ENCODE peak calls at places on chromosome 18, in ten cellular contexts. K is DND-41, B is OCI-LY7, M is mammary epithelial cell, X is fibroblast of lung, G is IMR-90, Y is HepG2, D is endothelial cell of umbilical vein, J is neural progenitor cell, R is osteoblast. Z is an unnamed sample.

GRCh38 chr18:78618726-78619125 is 360.9 kb upstream of the SALL3 start:
- DNase-seq in K (no peak), B (no peak), M (no peak), X (no peak), G (no peak), Y (no peak), D (no peak), J (no peak), R (no peak), Z (no peak)

GRCh38 chr18:63322908-63323634 is 3.5 kb upstream of the BCL2 start:
- DNase-seq in K (peak; percentile 73), B (peak; percentile 66), M (peak; percentile 46), X (peak; percentile 83), G (peak; percentile 73), Y (peak; percentile 63), D (peak; percentile 76), J (peak; percentile 84), R (peak; percentile 85), Z (peak; percentile 84)

GRCh38 chr18:22346342-22346967 is 71.3 kb downstream of the CTAGE1 start:
- DNase-seq in K (no peak), B (no peak), M (peak; percentile 59), X (peak; percentile 69), G (peak; percentile 83), Y (no peak), D (peak; percentile 93), J (no peak), R (peak; percentile 84), Z (peak; percentile 59)

GRCh38 chr18:28178720-28179119 is 1.8 kb upstream of the CDH2 start:
- DNase-seq in K (no peak), B (no peak), M (no peak), X (no peak), G (peak; percentile 44), Y (no peak), D (peak; percentile 16), J (no peak), R (peak; percentile 62), Z (peak; percentile 34)

GRCh38 chr18:46182633-46183401 is 78.6 kb downstream of the HAUS1 start:
- DNase-seq in K (no peak), B (no peak), M (no peak), X (no peak), G (peak; percentile 34), Y (no peak), D (no peak), J (no peak), R (no peak), Z (no peak)

GRCh38 chr18:73663581-73663980 is 484.1 kb downstream of the FBXO15 start:
- DNase-seq in K (no peak), B (no peak), M (peak; percentile 23), X (no peak), G (no peak), Y (no peak), D (no peak), J (no peak), R (no peak), Z (no peak)

GRCh38 chr18:32770651-32771168 is 2.1 kb downstream of the KLHL14 start:
- DNase-seq in K (no peak), B (no peak), M (no peak), X (no peak), G (no peak), Y (no peak), D (no peak), J (peak; percentile 39), R (no peak), Z (peak; percentile 11)

GRCh38 chr18:59959606-59960005 is 59.8 kb downstream of the PMAIP1 start:
- DNase-seq in K (no peak), B (no peak), M (no peak), X (no peak), G (no peak), Y (no peak), D (no peak), J (no peak), R (no peak), Z (no peak)

GRCh38 chr18:43276471-43276870 is 819 bp downstream of the SYT4 start:
- DNase-seq in K (no peak), B (no peak), M (no peak), X (no peak), G (no peak), Y (no peak), D (no peak), J (no peak), R (no peak), Z (no peak)

GRCh38 chr18:43279015-43279758 is 1.9 kb upstream of the SYT4 start:
- DNase-seq in K (peak; percentile 10), B (peak; percentile 5), M (peak; percentile 21), X (peak; percentile 22), G (no peak), Y (peak; percentile 31), D (no peak), J (peak; percentile 62), R (no peak), Z (peak; percentile 25)

GRCh38 chr18:43274526-43274925 is 2.8 kb downstream of the SYT4 start:
- DNase-seq in K (no peak), B (no peak), M (no peak), X (no peak), G (no peak), Y (no peak), D (no peak), J (no peak), R (no peak), Z (no peak)

GRCh38 chr18:43278401-43278800 is 1.1 kb upstream of the SYT4 start:
- DNase-seq in K (no peak), B (no peak), M (no peak), X (no peak), G (no peak), Y (no peak), D (no peak), J (no peak), R (no peak), Z (no peak)

GRCh38 chr18:43277164-43277600 is at the start of gene SYT4:
- DNase-seq in K (no peak), B (no peak), M (peak; percentile 42), X (peak; percentile 68), G (peak; percentile 7), Y (peak; percentile 8), D (peak; percentile 19), J (peak; percentile 88), R (peak; percentile 32), Z (peak; percentile 83)
- H3K4me3 ChIP-seq in K (no peak within 1 kb of the TSS), B (no peak within 1 kb of the TSS), M (no peak within 1 kb of the TSS), X (no peak within 1 kb of the TSS), G (no peak within 1 kb of the TSS), Y (no peak within 1 kb of the TSS), D (no peak within 1 kb of the TSS), J (peak within 1 kb of the TSS; percentile 34), R (no peak within 1 kb of the TSS), Z (no peak within 1 kb of the TSS)

DNA sequence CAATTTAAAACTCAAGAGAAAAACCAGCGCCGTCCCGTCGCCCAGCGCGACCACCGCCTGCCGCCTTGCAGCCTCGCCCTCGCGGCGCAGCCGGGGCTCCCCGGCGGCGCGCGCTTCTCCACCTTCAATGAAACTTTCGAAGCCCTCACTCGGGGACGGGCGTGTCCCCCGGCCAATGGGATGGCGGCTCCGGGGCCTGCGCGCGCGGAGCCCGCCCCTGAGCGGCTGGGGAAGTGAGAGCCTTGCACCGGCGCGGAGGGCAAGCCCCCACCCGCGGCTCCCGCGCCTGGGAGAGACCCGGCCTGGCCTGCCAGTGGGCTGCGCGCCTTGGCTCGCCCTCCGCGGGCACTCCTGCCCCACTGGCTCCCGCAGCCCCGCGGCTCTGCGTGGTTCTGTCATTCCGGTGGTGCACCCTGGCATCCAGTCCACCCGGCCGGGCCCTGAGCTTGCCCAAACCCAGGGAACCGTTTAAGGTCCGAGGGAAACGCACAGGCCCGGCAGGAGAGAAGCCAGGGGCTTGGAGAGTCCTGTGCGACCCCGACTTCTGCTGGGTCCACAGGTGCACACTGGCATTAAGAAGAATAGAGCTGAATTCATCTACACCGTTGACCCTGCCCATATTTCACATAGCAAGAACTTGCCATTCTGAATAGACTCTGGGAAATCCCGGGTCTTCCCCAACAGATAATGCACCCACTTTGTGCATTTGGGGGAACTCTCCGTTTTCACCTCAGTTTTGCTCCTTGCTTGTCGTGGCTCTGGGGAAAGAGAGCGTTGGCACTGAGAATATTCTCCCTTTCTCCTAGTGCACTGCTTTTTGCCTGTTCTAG is at the start of gene PIEZO2:
- DNase-seq in K (no peak), B (no peak), M (no peak), X (peak; percentile 66), G (peak; percentile 65), Y (peak; percentile 68), D (peak; percentile 29), J (peak; percentile 92), R (peak; percentile 98), Z (peak; percentile 88)
- H2AFZ ChIP-seq in K (no peak within 1 kb of the TSS), B (no peak within 1 kb of the TSS), M (no peak within 1 kb of the TSS), X (no peak within 1 kb of the TSS), G (peak within 1 kb of the TSS; percentile 76), Y (no peak within 1 kb of the TSS), D (peak within 1 kb of the TSS; percentile 72), J (peak within 1 kb of the TSS; percentile 92), R (peak within 1 kb of the TSS; percentile 65), Z (peak within 1 kb of the TSS; percentile 50)

GRCh38 chr18:48921305-48922202 is 29.2 kb downstream of the SMAD7 start:
- DNase-seq in K (no peak), B (no peak), M (no peak), X (no peak), G (no peak), Y (no peak), D (no peak), J (peak; percentile 3), R (peak; percentile 10), Z (no peak)

GRCh38 chr18:48920408-48921038 is 30.2 kb downstream of the SMAD7 start:
- DNase-seq in K (no peak), B (no peak), M (no peak), X (no peak), G (no peak), Y (no peak), D (no peak), J (peak; percentile 12), R (peak; percentile 54), Z (peak; percentile 10)

GRCh38 chr18:48922801-48923730 is 27.7 kb downstream of the SMAD7 start:
- DNase-seq in K (no peak), B (no peak), M (peak; percentile 43), X (peak; percentile 84), G (peak; percentile 82), Y (no peak), D (peak; percentile 52), J (peak; percentile 27), R (peak; percentile 93), Z (peak; percentile 87)

GRCh38 chr18:48923746-48924580 is 26.8 kb downstream of the SMAD7 start:
- DNase-seq in K (peak; percentile 45), B (no peak), M (peak; percentile 38), X (peak; percentile 69), G (peak; percentile 69), Y (no peak), D (peak; percentile 63), J (no peak), R (peak; percentile 81), Z (peak; percentile 76)

DNA sequence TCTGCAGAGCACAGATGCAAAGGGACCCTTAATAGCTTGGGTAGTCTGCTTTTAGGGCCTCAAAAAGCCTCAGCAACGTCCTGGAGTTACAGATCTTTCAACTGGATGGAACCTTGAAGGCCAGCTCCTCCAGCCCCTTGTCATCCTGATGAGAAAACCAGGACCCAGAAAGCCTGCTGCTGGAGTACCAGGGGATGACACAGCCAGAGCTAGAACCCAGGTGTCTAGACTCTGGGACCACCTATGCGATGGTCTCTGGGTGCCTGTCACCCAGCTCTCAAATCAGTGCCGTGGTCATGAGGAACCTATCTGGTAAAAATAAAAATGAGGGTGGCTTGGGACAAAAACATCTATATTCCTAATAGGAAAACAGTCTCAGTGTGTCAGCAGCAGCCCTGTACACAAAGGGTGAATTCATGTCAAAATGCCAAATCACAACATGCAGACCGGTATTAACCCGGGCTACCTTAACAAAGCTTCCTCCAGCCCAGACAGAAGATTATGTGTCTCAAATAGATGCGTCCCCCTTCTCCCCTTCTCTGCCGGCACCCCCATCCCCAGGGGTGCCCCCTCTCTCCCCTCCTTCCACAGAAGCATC is 28.5 kb downstream of the SMAD7 start:
- DNase-seq in K (no peak), B (no peak), M (no peak), X (no peak), G (no peak), Y (no peak), D (no peak), J (peak; percentile 1), R (peak; percentile 54), Z (no peak)
- H3K4me1 ChIP-seq in K (peaks cover 12% of the 10 kb centered on the region), B (peaks cover 77% of the 10 kb centered on the region), M (peaks cover 33% of the 10 kb centered on the region), X (peaks cover 37% of the 10 kb centered on the region), G (peaks cover 40% of the 10 kb centered on the region), Y (peaks cover 58% of the 10 kb centered on the region), D (peaks cover 33% of the 10 kb centered on the region), J (peaks cover 24% of the 10 kb centered on the region), R (peaks cover 77% of the 10 kb centered on the region), Z (peaks cover 51% of the 10 kb centered on the region)

GRCh38 chr18:12973562-12974213 is 17.5 kb upstream of the CEP192 start:
- DNase-seq in K (no peak), B (no peak), M (peak; percentile 26), X (no peak), G (no peak), Y (no peak), D (no peak), J (no peak), R (no peak), Z (no peak)

GRCh38 chr18:12963069-12963468 is 15.3 kb downstream of the SEH1L start:
- DNase-seq in K (no peak), B (no peak), M (no peak), X (no peak), G (peak; percentile 73), Y (no peak), D (no peak), J (no peak), R (no peak), Z (no peak)

GRCh38 chr18:12968115-12968514 is 20.3 kb downstream of the SEH1L start:
- DNase-seq in K (no peak), B (no peak), M (no peak), X (no peak), G (no peak), Y (no peak), D (peak; percentile 10), J (no peak), R (no peak), Z (no peak)

DNA sequence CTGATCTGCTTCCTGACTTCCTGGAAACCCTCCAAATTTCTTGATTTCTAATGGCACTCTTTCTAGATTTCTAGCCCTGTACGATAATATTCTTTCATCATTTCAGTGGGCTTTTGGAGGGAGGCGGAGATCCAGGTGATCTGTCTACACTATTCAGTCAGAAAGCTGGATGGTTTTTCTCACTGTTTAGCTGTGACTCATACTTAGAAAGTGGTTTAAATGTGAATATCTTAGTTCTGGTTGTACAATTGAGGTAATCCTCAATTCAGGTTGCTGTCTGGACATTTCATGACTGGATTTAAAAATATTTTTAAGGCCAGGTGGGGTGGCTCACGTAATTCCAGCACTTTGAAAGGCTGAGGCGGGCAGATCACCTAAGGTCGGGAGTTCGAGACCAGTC is 20.8 kb downstream of the SEH1L start:
- DNase-seq in K (no peak), B (no peak), M (no peak), X (no peak), G (no peak), Y (no peak), D (no peak), J (no peak), R (no peak), Z (no peak)
- H3K4me3 ChIP-seq in K (no peak overlapping the region), B (no peak overlapping the region), M (no peak overlapping the region), X (no peak overlapping the region), G (no peak overlapping the region), Y (no peak overlapping the region), D (no peak overlapping the region), J (no peak overlapping the region), R (no peak overlapping the region), Z (no peak overlapping the region)